ENCODE peak calls at places on chromosome 11, in four cellular contexts. One of them, this sample, is unnamed.

GRCh38 chr11:117269856-117270255 is 21.3 kb upstream of the BACE1-AS start:
- DNase-seq in tibial nerve: no peak
- DNase-seq in ovary: no peak
- DNase-seq in IMR-90: no peak
- DNase-seq in this sample: no peak

GRCh38 chr11:60771879-60772525 is 13.1 kb upstream of the MS4A10 start:
- DNase-seq in tibial nerve: no peak
- DNase-seq in ovary: no peak
- DNase-seq in IMR-90: peak; percentile 4
- DNase-seq in this sample: no peak

GRCh38 chr11:81596709-81597108 is 1137.0 kb downstream of the FAM181B start:
- DNase-seq in tibial nerve: no peak
- DNase-seq in ovary: no peak
- DNase-seq in IMR-90: no peak
- DNase-seq in this sample: no peak

GRCh38 chr11:103872748-103873147 is 163.7 kb upstream of the DDI1 start:
- DNase-seq in tibial nerve: no peak
- DNase-seq in ovary: no peak
- DNase-seq in IMR-90: no peak
- DNase-seq in this sample: no peak

GRCh38 chr11:117488996-117489952 is 161.6 kb downstream of the CEP164 start:
- DNase-seq in tibial nerve: no peak
- DNase-seq in ovary: no peak
- DNase-seq in IMR-90: no peak
- DNase-seq in this sample: no peak

GRCh38 chr11:67002297-67002913 is 20.5 kb upstream of the SYT12 start:
- DNase-seq in tibial nerve: no peak
- DNase-seq in ovary: no peak
- DNase-seq in IMR-90: no peak
- DNase-seq in this sample: no peak

GRCh38 chr11:78203184-78203583 is 14.5 kb downstream of the USP35 start:
- DNase-seq in tibial nerve: no peak
- DNase-seq in ovary: no peak
- DNase-seq in IMR-90: no peak
- DNase-seq in this sample: no peak

GRCh38 chr11:111730871-111731591 is 35.2 kb downstream of the PPP2R1B start:
- DNase-seq in tibial nerve: no peak
- DNase-seq in ovary: peak; percentile 69
- DNase-seq in IMR-90: no peak
- DNase-seq in this sample: peak; percentile 57

GRCh38 chr11:66069715-66070603 is at the start of gene PACS1:
- DNase-seq in tibial nerve: peak; percentile 58
- DNase-seq in ovary: peak; percentile 85
- DNase-seq in IMR-90: peak; percentile 73
- DNase-seq in this sample: peak; percentile 97

GRCh38 chr11:34308821-34309585 is 48.8 kb downstream of the ABTB2 start:
- DNase-seq in tibial nerve: no peak
- DNase-seq in ovary: no peak
- DNase-seq in IMR-90: no peak
- DNase-seq in this sample: no peak

GRCh38 chr11:44007746-44008501 is 39.9 kb upstream of the ACCSL start:
- DNase-seq in tibial nerve: no peak
- DNase-seq in ovary: peak; percentile 8
- DNase-seq in IMR-90: no peak
- DNase-seq in this sample: no peak

GRCh38 chr11:134045799-134046635 is 22.9 kb upstream of the JAM3 start:
- DNase-seq in tibial nerve: no peak
- DNase-seq in ovary: no peak
- DNase-seq in IMR-90: no peak
- DNase-seq in this sample: peak; percentile 79

GRCh38 chr11:71086687-71087258 is 165.6 kb downstream of the SHANK2 start:
- DNase-seq in tibial nerve: no peak
- DNase-seq in ovary: peak; percentile 18
- DNase-seq in IMR-90: peak; percentile 10
- DNase-seq in this sample: no peak

GRCh38 chr11:73402834-73403185 is 26.6 kb downstream of the RELT start:
- DNase-seq in tibial nerve: no peak
- DNase-seq in ovary: no peak
- DNase-seq in IMR-90: no peak
- DNase-seq in this sample: no peak

GRCh38 chr11:88282789-88283188 is 54.7 kb downstream of the CTSC start:
- DNase-seq in tibial nerve: no peak
- DNase-seq in ovary: no peak
- DNase-seq in IMR-90: no peak
- DNase-seq in this sample: no peak

GRCh38 chr11:70593446-70593983 is 195.2 kb downstream of the CTTN start:
- DNase-seq in tibial nerve: no peak
- DNase-seq in ovary: no peak
- DNase-seq in IMR-90: no peak
- DNase-seq in this sample: no peak

GRCh38 chr11:130181295-130182272 is 22.0 kb downstream of the ST14 start:
- DNase-seq in tibial nerve: no peak
- DNase-seq in ovary: no peak
- DNase-seq in IMR-90: peak; percentile 83
- DNase-seq in this sample: no peak

GRCh38 chr11:116396332-116396731 is 376.5 kb downstream of the BUD13 start:
- DNase-seq in tibial nerve: no peak
- DNase-seq in ovary: no peak
- DNase-seq in IMR-90: no peak
- DNase-seq in this sample: no peak

GRCh38 chr11:47123094-47123493 is 53.6 kb downstream of the ARFGAP2 start:
- DNase-seq in tibial nerve: no peak
- DNase-seq in ovary: no peak
- DNase-seq in IMR-90: no peak
- DNase-seq in this sample: no peak

GRCh38 chr11:96257972-96258951 is 84.7 kb downstream of the MAML2 start:
- DNase-seq in tibial nerve: no peak
- DNase-seq in ovary: no peak
- DNase-seq in IMR-90: peak; percentile 58
- DNase-seq in this sample: no peak

GRCh38 chr11:73335204-73335923 is 27.3 kb downstream of the ARHGEF17 start:
- DNase-seq in tibial nerve: peak; percentile 83
- DNase-seq in ovary: peak; percentile 93
- DNase-seq in IMR-90: peak; percentile 82
- DNase-seq in this sample: peak; percentile 85

GRCh38 chr11:80873309-80873999 is 1432.6 kb upstream of the TENM4 start:
- DNase-seq in tibial nerve: no peak
- DNase-seq in ovary: no peak
- DNase-seq in IMR-90: no peak
- DNase-seq in this sample: no peak

GRCh38 chr11:67289226-67289650 is at the start of gene ANKRD13D:
- DNase-seq in tibial nerve: no peak
- DNase-seq in ovary: no peak
- DNase-seq in IMR-90: no peak
- DNase-seq in this sample: no peak

GRCh38 chr11:36478700-36479329 is 31.3 kb downstream of the TRAF6 start:
- DNase-seq in tibial nerve: no peak
- DNase-seq in ovary: no peak
- DNase-seq in IMR-90: peak; percentile 59
- DNase-seq in this sample: no peak

GRCh38 chr11:13465909-13466371 is 2.9 kb upstream of the BTBD10 start:
- DNase-seq in tibial nerve: no peak
- DNase-seq in ovary: no peak
- DNase-seq in IMR-90: peak; percentile 55
- DNase-seq in this sample: no peak

GRCh38 chr11:2691991-2692841 is 7.6 kb downstream of the KCNQ1OT1 start:
- DNase-seq in tibial nerve: no peak
- DNase-seq in ovary: no peak
- DNase-seq in IMR-90: no peak
- DNase-seq in this sample: no peak

GRCh38 chr11:79100093-79100704 is 340.6 kb downstream of the TENM4 start:
- DNase-seq in tibial nerve: no peak
- DNase-seq in ovary: no peak
- DNase-seq in IMR-90: peak; percentile 55
- DNase-seq in this sample: peak; percentile 29

GRCh38 chr11:128860571-128861361 is 6.3 kb downstream of the KCNJ1 start:
- DNase-seq in tibial nerve: no peak
- DNase-seq in ovary: no peak
- DNase-seq in IMR-90: peak; percentile 7
- DNase-seq in this sample: peak; percentile 58

GRCh38 chr11:131025421-131026126 is 109.3 kb upstream of the SNX19 start:
- DNase-seq in tibial nerve: no peak
- DNase-seq in ovary: no peak
- DNase-seq in IMR-90: no peak
- DNase-seq in this sample: no peak

GRCh38 chr11:113951487-113951886 is 23.4 kb upstream of the HTR3A start:
- DNase-seq in tibial nerve: no peak
- DNase-seq in ovary: no peak
- DNase-seq in IMR-90: no peak
- DNase-seq in this sample: no peak

GRCh38 chr11:62604460-62605130 is 2.9 kb upstream of the MTA2 start:
- DNase-seq in tibial nerve: no peak
- DNase-seq in ovary: no peak
- DNase-seq in IMR-90: no peak
- DNase-seq in this sample: no peak

GRCh38 chr11:118530180-118530682 is 761 bp upstream of the TMEM25 start:
- DNase-seq in tibial nerve: no peak
- DNase-seq in ovary: no peak
- DNase-seq in IMR-90: peak; percentile 5
- DNase-seq in this sample: no peak

GRCh38 chr11:59545179-59546020 is 34.1 kb downstream of the OR4D9 start:
- DNase-seq in tibial nerve: no peak
- DNase-seq in ovary: peak; percentile 80
- DNase-seq in IMR-90: peak; percentile 44
- DNase-seq in this sample: no peak
- TF ChIP-seq POLR2A in tibial nerve: no peak
- TF ChIP-seq POLR2A in ovary: peak; percentile 60
- TF ChIP-seq POLR2A in IMR-90: no peak
- TF ChIP-seq POLR2A in this sample: no peak

GRCh38 chr11:76007179-76007578 is 192.2 kb downstream of the UVRAG start:
- DNase-seq in tibial nerve: no peak
- DNase-seq in ovary: no peak
- DNase-seq in IMR-90: peak; percentile 50
- DNase-seq in this sample: no peak

GRCh38 chr11:76004400-76004799 is 189.4 kb downstream of the UVRAG start:
- DNase-seq in tibial nerve: no peak
- DNase-seq in ovary: no peak
- DNase-seq in IMR-90: no peak
- DNase-seq in this sample: no peak

GRCh38 chr11:76010051-76010450 is 195.0 kb downstream of the UVRAG start:
- DNase-seq in tibial nerve: no peak
- DNase-seq in ovary: no peak
- DNase-seq in IMR-90: no peak
- DNase-seq in this sample: no peak

GRCh38 chr11:76005746-76006145 is 190.7 kb downstream of the UVRAG start:
- DNase-seq in tibial nerve: no peak
- DNase-seq in ovary: no peak
- DNase-seq in IMR-90: no peak
- DNase-seq in this sample: no peak

DNA sequence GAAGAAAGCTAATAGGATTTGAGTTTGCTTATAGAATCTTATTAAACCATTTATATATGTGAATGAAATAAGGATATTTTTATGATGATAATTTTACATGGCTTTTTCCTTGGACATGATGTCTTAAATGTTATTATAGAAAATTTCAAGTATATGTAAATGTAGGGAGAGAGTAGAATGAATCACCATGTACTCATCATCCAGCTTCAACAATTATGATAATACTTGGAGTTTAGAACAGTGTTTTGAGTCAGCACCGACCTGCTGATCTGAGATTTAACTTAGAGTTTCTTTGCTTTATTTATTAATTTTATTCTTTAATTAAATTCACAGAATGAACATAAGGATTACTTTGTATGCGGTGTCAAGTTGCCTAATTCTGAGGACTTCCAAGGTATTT is 193.5 kb downstream of the UVRAG start:
- DNase-seq in tibial nerve: no peak
- DNase-seq in ovary: no peak
- DNase-seq in IMR-90: peak; percentile 84
- DNase-seq in this sample: no peak
- H3K27ac ChIP-seq in tibial nerve: no peak overlapping the region
- H3K27ac ChIP-seq in ovary: no peak overlapping the region
- H3K27ac ChIP-seq in IMR-90: no peak overlapping the region
- H3K27ac ChIP-seq in this sample: no peak overlapping the region

GRCh38 chr11:126764221-126764620 is 236.3 kb downstream of the KIRREL3 start:
- DNase-seq in tibial nerve: no peak
- DNase-seq in ovary: no peak
- DNase-seq in IMR-90: peak; percentile 12
- DNase-seq in this sample: no peak
- TF ChIP-seq CTCF in tibial nerve: no peak
- TF ChIP-seq CTCF in ovary: no peak
- TF ChIP-seq CTCF in IMR-90: no peak
- TF ChIP-seq CTCF in this sample: no peak

DNA sequence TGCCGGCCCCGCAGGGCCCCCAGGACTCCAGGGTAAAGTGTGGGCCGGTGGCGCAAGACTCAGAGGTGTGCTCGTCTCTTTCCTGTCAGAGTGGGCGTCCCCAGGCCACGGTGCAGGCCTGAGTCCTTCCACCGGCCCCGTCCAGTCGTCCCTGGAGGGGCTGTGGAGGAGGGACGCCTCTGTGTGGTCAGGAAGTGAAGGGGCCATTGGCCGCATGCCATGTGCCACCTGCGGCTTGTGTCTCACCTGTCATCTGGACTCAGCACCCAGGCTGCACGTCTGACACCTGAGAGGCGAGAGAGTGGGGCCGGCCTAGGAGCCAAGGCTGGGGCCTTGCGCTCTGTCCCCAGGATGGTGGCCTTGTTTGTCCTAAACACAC is 25.2 kb downstream of the MUC6 start:
- DNase-seq in tibial nerve: no peak
- DNase-seq in ovary: no peak
- DNase-seq in IMR-90: no peak
- DNase-seq in this sample: no peak
- TF ChIP-seq POLR2A in tibial nerve: no peak
- TF ChIP-seq POLR2A in ovary: no peak
- TF ChIP-seq POLR2A in IMR-90: no peak
- TF ChIP-seq POLR2A in this sample: no peak